ENCODE peak calls at places on chromosomes 1 and 21, in six cellular contexts. W, X, C, Y, T and B are unnamed samples.
A peak's percentile ranks its signal among the peaks of the same experiment; 100 is the strongest.

GRCh38 chr1:172745014-172745413 is 86.1 kb downstream of the FASLG start:
- DNase-seq in W (no peak), X (no peak), C (peak; percentile 82), Y (no peak), T (no peak), B (peak; percentile 33)

GRCh38 chr1:117553468-117553867 is 52.4 kb upstream of the TENT5C start:
- DNase-seq in W (no peak), X (no peak), C (no peak), Y (no peak), T (no peak), B (no peak)

GRCh38 chr1:228275435-228276342 is 67.8 kb downstream of the OBSCN start:
- DNase-seq in W (peak; percentile 86), X (peak; percentile 88), C (peak; percentile 75), Y (peak; percentile 85), T (peak; percentile 90), B (peak; percentile 93)

GRCh38 chr1:200033511-200034261 is 6.2 kb downstream of the NR5A2 start:
- DNase-seq in W (no peak), X (no peak), C (no peak), Y (peak; percentile 60), T (no peak), B (no peak)

GRCh38 chr1:18481921-18482701 is 1.4 kb downstream of the KLHDC7A start:
- DNase-seq in W (peak; percentile 40), X (no peak), C (no peak), Y (no peak), T (no peak), B (peak; percentile 21)

GRCh38 chr1:201557572-201557958 is 18.6 kb downstream of the NAV1 start:
- DNase-seq in W (no peak), X (no peak), C (peak; percentile 52), Y (no peak), T (no peak), B (no peak)

GRCh38 chr21:43323244-43324005 is 103.5 kb downstream of the SIK1 start:
- DNase-seq in W (peak; percentile 93), X (peak; percentile 75), C (no peak), Y (peak; percentile 95), T (peak; percentile 77), B (peak; percentile 94)

GRCh38 chr1:205782627-205783470 is 7.6 kb upstream of the RAB29 start:
- DNase-seq in W (no peak), X (no peak), C (no peak), Y (no peak), T (no peak), B (no peak)

GRCh38 chr1:226868726-226869125 is 1.7 kb upstream of the PSEN2 start:
- DNase-seq in W (no peak), X (no peak), C (no peak), Y (no peak), T (no peak), B (no peak)

GRCh38 chr21:31975491-31975890 is 102.7 kb downstream of the HUNK start:
- DNase-seq in W (no peak), X (no peak), C (no peak), Y (no peak), T (no peak), B (no peak)

GRCh38 chr1:29725262-29725661 is 488.9 kb downstream of the PTPRU start:
- DNase-seq in W (no peak), X (no peak), C (no peak), Y (no peak), T (no peak), B (no peak)

GRCh38 chr1:29728703-29729102 is 492.4 kb downstream of the PTPRU start:
- DNase-seq in W (no peak), X (no peak), C (no peak), Y (no peak), T (no peak), B (no peak)

GRCh38 chr1:29732438-29732837 is 496.1 kb downstream of the PTPRU start:
- DNase-seq in W (no peak), X (no peak), C (no peak), Y (no peak), T (no peak), B (no peak)

DNA sequence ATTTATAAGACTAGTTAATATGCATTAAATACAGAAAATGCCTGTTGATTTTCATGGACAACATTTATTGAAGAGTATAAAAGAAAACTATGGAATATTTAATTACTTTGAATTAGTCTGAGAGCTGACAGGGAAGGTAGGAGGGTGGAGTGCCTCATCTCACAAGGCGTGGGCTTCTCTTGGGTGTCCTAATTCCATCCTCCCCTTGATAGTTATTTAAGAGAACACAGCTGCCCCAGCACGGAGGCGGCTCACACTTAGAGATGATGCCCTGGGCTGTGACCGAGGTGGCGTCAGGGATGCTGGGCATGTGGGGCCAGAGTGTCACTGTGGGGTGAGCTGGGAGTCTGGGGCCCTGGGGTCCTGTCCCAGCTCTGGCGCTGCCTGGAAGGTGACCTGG is 493.0 kb downstream of the PTPRU start:
- DNase-seq in W (no peak), X (no peak), C (no peak), Y (no peak), T (no peak), B (no peak)
- H3K27ac ChIP-seq in W (no peak overlapping the region), X (no peak overlapping the region), C (no peak overlapping the region), Y (no peak overlapping the region), T (no peak overlapping the region), B (no peak overlapping the region)

DNA sequence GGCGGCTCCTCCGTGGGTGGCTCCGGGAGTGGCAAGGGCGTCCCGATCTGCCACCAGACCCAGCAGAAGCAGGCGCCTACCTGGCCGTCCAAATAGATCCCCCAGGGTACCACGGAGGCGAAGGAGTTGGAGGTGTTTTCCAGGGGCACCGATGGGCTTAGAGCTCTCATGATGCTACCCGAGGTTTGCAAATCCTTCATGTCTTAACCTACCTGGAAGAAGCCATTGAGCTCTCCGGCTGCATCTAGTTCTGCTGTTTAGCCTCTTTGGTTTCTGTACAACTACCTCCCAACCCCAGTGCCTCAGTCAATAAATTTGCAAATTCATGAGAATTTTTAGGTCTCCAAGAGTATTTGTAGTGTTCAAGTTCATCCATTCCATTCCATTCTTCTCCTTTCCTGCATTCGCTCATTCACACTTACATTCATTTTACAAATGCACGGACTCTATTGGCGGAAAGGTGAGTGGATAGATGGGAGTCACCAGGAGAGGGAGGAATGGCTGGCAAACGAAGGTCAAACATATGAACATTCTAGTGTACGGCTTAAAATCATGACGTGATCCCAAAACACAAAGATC is 2.4 kb downstream of the LORICRIN start:
- DNase-seq in W (no peak), X (no peak), C (no peak), Y (no peak), T (no peak), B (no peak)
- H3K4me3 ChIP-seq in W (peak overlapping the region; percentile 60), X (peak overlapping the region; percentile 46), C (no peak overlapping the region), Y (no peak overlapping the region), T (peak overlapping the region; percentile 46), B (peak overlapping the region; percentile 43)

GRCh38 chr1:161131721-161132409 is 602 bp downstream of the DEDD start:
- DNase-seq in W (no peak), X (no peak), C (peak; percentile 31), Y (no peak), T (peak; percentile 30), B (peak; percentile 42)

GRCh38 chr1:161133220-161133740 is 813 bp upstream of the DEDD start:
- DNase-seq in W (no peak), X (no peak), C (no peak), Y (no peak), T (no peak), B (no peak)

GRCh38 chr1:161130266-161130665 is 2.2 kb downstream of the DEDD start:
- DNase-seq in W (no peak), X (no peak), C (peak; percentile 71), Y (no peak), T (no peak), B (no peak)

GRCh38 chr1:161128591-161129420 is 3.7 kb downstream of the DEDD start:
- DNase-seq in W (no peak), X (no peak), C (no peak), Y (no peak), T (no peak), B (no peak)

DNA sequence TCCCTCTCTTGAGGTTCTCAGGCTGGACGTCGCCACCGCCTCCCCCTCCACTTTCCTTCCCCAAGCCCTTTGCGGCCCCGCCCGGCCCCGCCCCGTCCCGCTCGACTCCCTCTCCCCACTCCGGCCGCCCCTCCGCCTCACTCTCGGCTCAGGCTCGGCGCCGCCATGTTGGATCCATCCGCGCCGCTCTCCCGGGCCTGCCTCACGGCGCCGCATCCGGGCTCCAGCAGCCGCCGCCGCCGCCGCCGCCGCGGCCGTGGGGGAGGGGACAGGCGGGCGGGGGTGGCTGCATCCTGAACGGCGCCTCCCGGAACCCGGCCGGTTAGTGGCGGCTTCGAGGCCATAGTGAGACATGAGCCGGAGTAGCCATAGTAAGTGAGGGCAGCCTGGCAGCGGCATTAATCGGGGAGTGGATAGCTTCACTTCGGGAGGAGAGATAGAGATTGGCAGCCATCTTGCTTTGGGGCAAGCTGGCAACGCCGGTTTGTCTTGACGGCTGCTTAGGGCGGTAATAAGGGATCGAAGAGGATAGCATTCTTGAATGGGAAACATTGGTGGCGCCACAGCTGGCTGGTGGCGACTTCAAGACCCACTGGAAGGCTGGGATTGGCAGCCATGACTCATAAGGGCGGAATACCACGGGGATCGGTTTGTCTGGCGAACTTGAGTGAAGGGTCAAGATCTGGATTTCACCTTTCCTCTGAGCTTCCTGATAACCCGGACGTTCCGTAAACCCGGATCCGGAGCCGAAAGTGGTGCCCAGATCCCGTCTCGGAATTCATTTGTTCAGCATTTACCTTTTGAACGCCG is at the start of gene DEDD:
- DNase-seq in W (peak; percentile 93), X (peak; percentile 96), C (peak; percentile 97), Y (peak; percentile 95), T (peak; percentile 96), B (peak; percentile 96)
- TF ChIP-seq POLR2A in W (no peak), X (peak; percentile 20), C (no peak), Y (peak; percentile 53), T (peak; percentile 48), B (no peak)

GRCh38 chr1:152907686-152908601 is at the start of gene IVL:
- DNase-seq in W (no peak), X (no peak), C (no peak), Y (no peak), T (no peak), B (no peak)
- H3K27ac ChIP-seq in W (no peak within 1 kb of the TSS), X (no peak within 1 kb of the TSS), C (no peak within 1 kb of the TSS), Y (no peak within 1 kb of the TSS), T (no peak within 1 kb of the TSS), B (no peak within 1 kb of the TSS)

DNA sequence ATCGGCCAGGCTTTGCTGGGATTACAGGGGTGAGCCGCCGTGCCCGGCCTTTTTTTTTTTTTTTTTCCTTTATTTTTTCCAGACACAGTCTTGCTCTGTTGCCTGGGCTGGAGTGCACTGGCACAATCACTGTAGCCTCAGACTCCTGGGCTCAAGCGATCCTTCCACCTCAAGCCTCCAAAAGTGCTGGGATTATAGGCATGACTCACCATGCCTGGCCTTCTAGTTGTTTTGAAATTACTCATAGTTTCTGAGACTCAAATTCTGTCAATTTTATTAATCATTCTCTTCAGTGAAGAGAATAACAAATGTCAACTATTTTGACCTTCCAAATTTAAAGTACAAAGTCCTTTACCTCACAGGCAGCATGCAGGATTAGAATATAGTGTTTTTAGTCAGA is 374.5 kb downstream of the PLA2G4A start:
- DNase-seq in W (no peak), X (no peak), C (peak; percentile 2), Y (no peak), T (no peak), B (no peak)
- H3K4me3 ChIP-seq in W (no peak overlapping the region), X (no peak overlapping the region), C (no peak overlapping the region), Y (no peak overlapping the region), T (no peak overlapping the region), B (no peak overlapping the region)

DNA sequence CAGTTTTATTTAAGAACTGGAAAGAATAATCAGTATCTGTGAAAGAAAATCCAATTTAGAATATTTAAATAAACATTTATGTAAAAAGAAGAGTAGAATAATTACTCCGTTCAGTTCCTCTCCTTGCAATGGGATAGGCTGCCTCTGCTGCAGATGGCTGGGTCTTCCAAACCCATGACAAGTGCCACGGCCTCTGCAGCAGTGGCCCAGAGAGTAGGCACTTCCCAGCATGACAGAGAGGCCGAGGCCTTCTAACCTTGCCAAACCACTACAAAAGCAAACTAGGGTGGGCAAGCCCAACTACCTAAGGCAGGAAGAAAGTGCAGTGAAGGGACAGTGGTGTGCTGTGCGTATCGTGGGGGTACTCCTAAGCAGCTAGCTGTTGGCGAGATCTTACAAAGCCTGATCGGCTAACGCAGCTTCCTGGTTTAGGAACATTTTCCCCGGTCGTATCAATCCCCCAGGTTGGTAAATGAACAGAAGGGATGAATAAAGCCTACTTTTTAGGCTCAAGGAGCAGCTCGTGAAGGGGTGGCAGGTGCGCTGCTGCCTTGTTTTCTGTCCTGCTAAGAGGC is 14.5 kb downstream of the ICMT start:
- DNase-seq in W (no peak), X (no peak), C (no peak), Y (no peak), T (no peak), B (no peak)
- TF ChIP-seq POLR2A in W (no peak), X (no peak), C (no peak), Y (no peak), T (no peak), B (no peak)